ENCODE peak calls at places on chromosomes 16 and 17, in six cellular contexts. E is AG09309, G is colonic mucosa, J is HFF-Myc, I is AG10803, S is fibroblast of lung. L is an unnamed sample.

GRCh38 chr17:59498421-59499307 is 66.7 kb upstream of the DHX40 start:
- DNase-seq in E (no peak), G (no peak), J (no peak), I (peak), S (peak), L (no peak)

GRCh38 chr16:918068-918467 is 52.7 kb downstream of the LMF1 start:
- DNase-seq in E (no peak), G (peak), J (no peak), I (no peak), S (no peak), L (no peak)

GRCh38 chr16:10738231-10739077 is 5.2 kb upstream of the NUBP1 start:
- DNase-seq in E (peak), G (no peak), J (no peak), I (peak), S (peak), L (peak)

GRCh38 chr17:79831367-79832210 is 7.7 kb downstream of the CBX4 start:
- DNase-seq in E (no peak), G (peak), J (no peak), I (no peak), S (no peak), L (no peak)

GRCh38 chr16:30567991-30568638 is 3.4 kb downstream of the ZNF688 start:
- DNase-seq in E (peak), G (no peak), J (no peak), I (peak), S (peak), L (no peak)

GRCh38 chr16:58582971-58583765 is 46.5 kb downstream of the CNOT1 start:
- DNase-seq in E (no peak), G (no peak), J (no peak), I (no peak), S (peak), L (no peak)

GRCh38 chr16:4411684-4412083 is 4.7 kb downstream of the CORO7 start:
- DNase-seq in E (no peak), G (peak), J (no peak), I (no peak), S (no peak), L (peak)

GRCh38 chr17:80938556-80938955 is 53.1 kb upstream of the CHMP6 start:
- DNase-seq in E (no peak), G (no peak), J (no peak), I (no peak), S (peak), L (no peak)

GRCh38 chr16:66473654-66474519 is 46.8 kb downstream of the BEAN1 start:
- DNase-seq in E (no peak), G (no peak), J (no peak), I (no peak), S (no peak), L (peak)

GRCh38 chr17:53950207-53950857 is 127.6 kb downstream of the KIF2B start:
- DNase-seq in E (no peak), G (no peak), J (no peak), I (no peak), S (no peak), L (no peak)

GRCh38 chr16:1037023-1037933 is 35.3 kb upstream of the SSTR5 start:
- DNase-seq in E (no peak), G (no peak), J (no peak), I (peak), S (peak), L (peak)

GRCh38 chr17:76318586-76318985 is 10.5 kb upstream of the QRICH2 start:
- DNase-seq in E (no peak), G (no peak), J (no peak), I (no peak), S (no peak), L (no peak)

GRCh38 chr16:56744996-56745640 is 15.2 kb downstream of the NUP93 start:
- DNase-seq in E (no peak), G (no peak), J (no peak), I (no peak), S (no peak), L (no peak)

GRCh38 chr16:228151-228855 is 946 bp downstream of the LUC7L start:
- DNase-seq in E (no peak), G (no peak), J (no peak), I (no peak), S (peak), L (no peak)

GRCh38 chr16:27726621-27727275 is 176.8 kb downstream of the KATNIP start:
- DNase-seq in E (no peak), G (no peak), J (peak), I (peak), S (peak), L (no peak)

GRCh38 chr16:49890876-49891275 is 35.0 kb upstream of the ZNF423 start:
- DNase-seq in E (no peak), G (peak), J (no peak), I (no peak), S (no peak), L (peak)

GRCh38 chr16:87806246-87806607 is 40.4 kb upstream of the KLHDC4 start:
- DNase-seq in E (no peak), G (no peak), J (no peak), I (peak), S (peak), L (no peak)
- H3K4me3 ChIP-seq in E (peak), G (peak), J (peak), I (peak), S (peak), L (peak)

GRCh38 chr17:72421128-72422092 is 300.6 kb downstream of the SOX9 start:
- DNase-seq in E (peak), G (peak), J (peak), I (peak), S (peak), L (peak)
- H3K4me3 ChIP-seq in E (no peak), G (no peak), J (no peak), I (no peak), S (no peak), L (no peak)

GRCh38 chr17:40596261-40596919 is 31.1 kb upstream of the CCR7 start:
- DNase-seq in E (no peak), G (no peak), J (peak), I (no peak), S (no peak), L (peak)

GRCh38 chr17:40598928-40599627 is 33.8 kb upstream of the CCR7 start:
- DNase-seq in E (no peak), G (no peak), J (no peak), I (no peak), S (no peak), L (peak)

GRCh38 chr17:40597168-40598020 is 32.1 kb upstream of the CCR7 start:
- DNase-seq in E (no peak), G (no peak), J (no peak), I (no peak), S (no peak), L (no peak)

GRCh38 chr17:40600486-40601046 is 35.3 kb upstream of the CCR7 start:
- DNase-seq in E (no peak), G (no peak), J (no peak), I (no peak), S (no peak), L (no peak)

DNA sequence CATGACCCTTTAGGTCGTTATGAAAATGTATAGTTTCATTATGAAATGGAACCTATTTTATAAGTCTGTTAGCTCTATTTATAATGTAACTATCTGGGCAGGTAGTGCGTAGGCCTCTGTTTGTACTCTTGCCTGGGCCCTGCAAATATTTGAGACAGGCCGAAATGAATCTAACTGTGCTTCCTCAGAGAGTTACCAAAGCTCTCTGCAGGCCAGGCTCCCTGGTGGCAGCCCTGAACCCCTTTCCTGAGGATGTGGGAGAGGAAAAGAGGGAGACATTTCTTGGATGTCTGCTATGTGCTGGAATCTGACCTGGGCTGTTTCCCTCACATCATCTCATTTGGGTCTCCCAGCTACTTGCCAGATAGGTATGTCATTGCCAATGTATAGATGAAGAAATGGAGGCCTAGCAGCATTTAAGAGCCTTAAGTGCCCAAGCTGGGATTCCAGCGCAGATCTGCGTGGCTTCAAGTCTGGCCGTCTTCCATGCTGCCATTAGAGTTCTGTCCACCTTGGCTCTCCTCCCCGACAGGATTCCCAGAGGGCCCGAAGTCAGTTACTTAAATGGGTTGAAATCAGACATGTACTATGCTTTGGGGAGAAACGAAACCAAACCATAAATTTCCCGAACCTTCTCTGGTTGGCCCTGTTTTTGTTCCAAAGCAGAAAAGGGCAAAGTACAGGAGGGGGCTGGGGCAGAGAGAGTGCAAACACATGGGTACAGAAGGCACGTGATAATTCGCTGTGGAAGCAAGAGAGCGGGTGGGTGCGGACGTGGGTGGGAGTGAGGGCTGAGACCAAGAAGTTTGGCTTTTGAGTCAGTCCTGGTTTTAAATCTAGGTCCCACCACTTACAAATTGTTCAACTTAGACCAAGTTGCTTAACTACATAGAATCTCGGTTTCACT is 33.0 kb upstream of the CCR7 start:
- DNase-seq in E (no peak), G (no peak), J (no peak), I (no peak), S (no peak), L (no peak)
- H3K4me3 ChIP-seq in E (no peak), G (no peak), J (no peak), I (no peak), S (no peak), L (no peak)

GRCh38 chr17:35849469-35850348 is 19.0 kb downstream of the HEATR9 start:
- DNase-seq in E (peak), G (peak), J (peak), I (peak), S (peak), L (peak)

GRCh38 chr17:35847633-35848373 is 20.9 kb downstream of the HEATR9 start:
- DNase-seq in E (no peak), G (no peak), J (no peak), I (no peak), S (no peak), L (no peak)

GRCh38 chr17:35846055-35846809 is 22.5 kb downstream of the HEATR9 start:
- DNase-seq in E (peak), G (no peak), J (no peak), I (peak), S (peak), L (no peak)

GRCh38 chr17:35844547-35844946 is 24.1 kb downstream of the HEATR9 start:
- DNase-seq in E (no peak), G (no peak), J (no peak), I (no peak), S (no peak), L (no peak)

GRCh38 chr17:35847006-35847405 is 21.7 kb downstream of the HEATR9 start:
- DNase-seq in E (no peak), G (no peak), J (no peak), I (no peak), S (no peak), L (no peak)
- H3K4me3 ChIP-seq in E (no peak), G (no peak), J (no peak), I (no peak), S (no peak), L (no peak)

GRCh38 chr17:68182940-68183551 is 64.8 kb upstream of the AMZ2 start:
- DNase-seq in E (no peak), G (no peak), J (no peak), I (no peak), S (no peak), L (no peak)
- H3K4me3 ChIP-seq in E (no peak), G (no peak), J (no peak), I (no peak), S (no peak), L (no peak)

DNA sequence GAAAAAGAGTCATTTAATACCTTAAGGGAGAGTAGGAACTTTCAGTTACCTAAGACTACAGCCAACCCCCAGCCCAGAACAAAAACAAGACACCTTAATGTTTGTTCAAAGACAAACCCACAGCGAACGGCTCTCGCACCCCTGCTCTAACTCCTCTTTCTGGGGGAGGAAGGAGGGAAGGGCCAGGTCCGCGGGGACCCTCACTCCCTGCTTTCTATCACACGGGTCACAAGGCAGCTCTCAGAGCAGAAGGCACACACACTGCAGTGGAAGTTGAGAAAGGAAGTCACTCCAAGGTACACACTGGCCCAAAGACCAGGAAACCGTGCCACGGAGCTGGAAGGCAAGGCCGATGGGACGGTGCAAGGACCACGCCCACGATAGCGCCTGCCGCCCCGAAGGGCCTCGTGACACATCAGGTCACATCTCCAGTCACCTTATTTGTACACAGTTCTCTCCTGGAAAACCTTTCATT is 10.0 kb downstream of the LITAFD start:
- DNase-seq in E (no peak), G (no peak), J (no peak), I (no peak), S (no peak), L (no peak)
- H3K4me3 ChIP-seq in E (no peak), G (no peak), J (no peak), I (no peak), S (no peak), L (no peak)

GRCh38 chr17:82270651-82271050 is 2.8 kb downstream of the CSNK1D start:
- DNase-seq in E (no peak), G (no peak), J (no peak), I (no peak), S (no peak), L (no peak)

GRCh38 chr17:82272495-82273326 is 789 bp downstream of the CSNK1D start:
- DNase-seq in E (no peak), G (peak), J (no peak), I (no peak), S (no peak), L (peak)

GRCh38 chr17:82269882-82270500 is 3.5 kb downstream of the CSNK1D start:
- DNase-seq in E (no peak), G (no peak), J (no peak), I (no peak), S (no peak), L (no peak)

GRCh38 chr17:82269138-82269881 is 4.2 kb downstream of the CSNK1D start:
- DNase-seq in E (no peak), G (peak), J (no peak), I (no peak), S (no peak), L (no peak)

GRCh38 chr17:82271401-82271800 is 2.1 kb downstream of the CSNK1D start:
- DNase-seq in E (no peak), G (no peak), J (no peak), I (no peak), S (no peak), L (no peak)
- H3K4me3 ChIP-seq in E (no peak), G (no peak), J (no peak), I (peak), S (no peak), L (no peak)

GRCh38 chr17:44559288-44560249 is 2.3 kb downstream of the FZD2 start:
- DNase-seq in E (no peak), G (no peak), J (no peak), I (no peak), S (peak), L (no peak)
- H3K4me3 ChIP-seq in E (peak), G (no peak), J (peak), I (peak), S (peak), L (peak)

L was measured in SJCRH30.